ENCODE peak calls at places on chromosomes 2 and 18, in six cellular contexts. L, V, D, Z, R and B are unnamed samples.

GRCh38 chr2:78861546-78861945 is 164.0 kb upstream of the REG3G start:
- DNase-seq in Z (peak; percentile 3), D (peak; percentile 74), V (no peak), L (no peak), R (no peak), B (peak; percentile 9)

GRCh38 chr18:54119524-54120019 is 104.9 kb downstream of the MBD2 start:
- DNase-seq in Z (peak; percentile 81), L (peak; percentile 20), V (no peak), D (peak; percentile 88), R (peak; percentile 28), B (no peak)

GRCh38 chr18:36131692-36132483 is 2.2 kb downstream of the ELP2 start:
- DNase-seq in D (no peak), L (no peak), V (no peak), Z (no peak), R (no peak), B (no peak)

GRCh38 chr18:13539050-13539449 is 187.3 kb downstream of the FAM210A start:
- DNase-seq in R (peak; percentile 67), L (no peak), Z (no peak), V (no peak), D (no peak), B (no peak)

GRCh38 chr2:126798276-126799140 is 100.2 kb upstream of the TEX51 start:
- DNase-seq in L (no peak), Z (no peak), D (no peak), V (no peak), R (no peak), B (no peak)

GRCh38 chr2:33000986-33001385 is 54.2 kb downstream of the LTBP1 start:
- DNase-seq in R (no peak), D (no peak), V (no peak), Z (no peak), L (peak; percentile 55), B (no peak)

GRCh38 chr2:68878071-68878711 is 7.0 kb upstream of the BMP10 start:
- DNase-seq in V (no peak), L (no peak), Z (peak; percentile 24), R (no peak), D (no peak), B (no peak)

GRCh38 chr2:207165121-207166038 is at the start of gene KLF7:
- DNase-seq in D (peak; percentile 58), Z (peak; percentile 52), L (no peak), R (peak; percentile 33), V (peak; percentile 44), B (peak; percentile 38)

GRCh38 chr2:28394331-28394877 is 1.7 kb downstream of the FOSL2 start:
- DNase-seq in R (peak; percentile 76), V (peak; percentile 78), D (no peak), L (no peak), Z (peak; percentile 63), B (peak; percentile 61)

GRCh38 chr18:76528477-76529432 is 33.7 kb upstream of the ZNF516 start:
- DNase-seq in R (peak; percentile 25), Z (peak; percentile 75), V (no peak), D (peak; percentile 48), L (peak; percentile 55), B (peak; percentile 31)

GRCh38 chr2:152486048-152486736 is 151.2 kb downstream of the FMNL2 start:
- DNase-seq in R (peak; percentile 58), V (no peak), Z (no peak), L (no peak), D (no peak), B (no peak)

GRCh38 chr2:64876137-64876647 is 113.0 kb upstream of the SLC1A4 start:
- DNase-seq in D (peak; percentile 71), L (no peak), R (peak; percentile 63), Z (peak; percentile 88), V (no peak), B (no peak)

GRCh38 chr2:73776869-73777519 is 2.9 kb downstream of the DUSP11 start:
- DNase-seq in V (no peak), D (no peak), L (no peak), Z (no peak), R (no peak), B (no peak)

GRCh38 chr2:21317131-21317530 is 193.4 kb downstream of the TDRD15 start:
- DNase-seq in Z (peak; percentile 27), R (peak; percentile 54), V (no peak), L (no peak), D (peak; percentile 75), B (peak; percentile 22)

GRCh38 chr18:24185805-24186204 is 46.9 kb downstream of the CABYR start:
- DNase-seq in R (no peak), Z (peak; percentile 37), V (no peak), L (no peak), D (no peak), B (no peak)

GRCh38 chr2:26757873-26758789 is 6.0 kb upstream of the SLC35F6 start:
- DNase-seq in L (peak; percentile 98), D (peak; percentile 78), R (peak; percentile 51), Z (peak; percentile 99), V (peak; percentile 90), B (no peak)

GRCh38 chr2:166031054-166031453 is 77.5 kb upstream of the TTC21B start:
- DNase-seq in Z (no peak), L (no peak), D (peak; percentile 13), R (no peak), V (no peak), B (no peak)

GRCh38 chr2:239109041-239109915 is 261.4 kb downstream of the TWIST2 start:
- DNase-seq in Z (no peak), L (no peak), V (no peak), D (no peak), R (peak; percentile 52), B (no peak)

GRCh38 chr18:7565677-7566076 is 1.4 kb upstream of the PTPRM start:
- DNase-seq in R (no peak), V (no peak), Z (no peak), L (no peak), D (no peak), B (no peak)

GRCh38 chr18:34158881-34159690 is 65.6 kb downstream of the NOL4 start:
- DNase-seq in Z (peak; percentile 19), R (peak; percentile 17), D (peak; percentile 96), V (no peak), L (no peak), B (peak; percentile 62)

GRCh38 chr2:231795525-231796327 is 9.5 kb downstream of the COPS7B start:
- DNase-seq in L (peak; percentile 34), Z (peak; percentile 73), D (peak; percentile 56), V (peak; percentile 21), R (peak; percentile 90), B (peak; percentile 80)

GRCh38 chr2:181907635-181908034 is 16.1 kb downstream of the ITPRID2 start:
- DNase-seq in R (no peak), D (no peak), L (no peak), V (no peak), Z (no peak), B (no peak)

GRCh38 chr2:181911830-181912229 is 20.3 kb downstream of the ITPRID2 start:
- DNase-seq in D (no peak), R (no peak), Z (no peak), V (no peak), L (no peak), B (no peak)

GRCh38 chr2:181915096-181915495 is 23.6 kb downstream of the ITPRID2 start:
- DNase-seq in R (no peak), V (no peak), Z (no peak), D (no peak), L (no peak), B (no peak)

GRCh38 chr2:181907005-181907549 is 15.5 kb downstream of the ITPRID2 start:
- DNase-seq in L (no peak), R (no peak), V (no peak), Z (no peak), D (no peak), B (no peak)

GRCh38 chr2:181910028-181910763 is 18.7 kb downstream of the ITPRID2 start:
- DNase-seq in L (no peak), D (no peak), V (no peak), Z (no peak), R (no peak), B (no peak)
- H3K4me3 ChIP-seq in L (no peak overlapping the region), D (no peak overlapping the region), V (no peak overlapping the region), Z (no peak overlapping the region), R (no peak overlapping the region), B (peak overlapping the region; percentile 0)

GRCh38 chr2:217820066-217820819 is 182.6 kb downstream of the TNS1 start:
- DNase-seq in D (no peak), L (no peak), Z (peak; percentile 23), R (no peak), V (no peak), B (no peak)
- H3K27me3 ChIP-seq in D (no peaks in the 10 kb centered on the region), L (no peaks in the 10 kb centered on the region), Z (peaks cover 10% of the 10 kb centered on the region), R (no peaks in the 10 kb centered on the region), V (no peaks in the 10 kb centered on the region), B (no peaks in the 10 kb centered on the region)

GRCh38 chr18:60092073-60092472 is 192.3 kb downstream of the PMAIP1 start:
- DNase-seq in D (no peak), R (no peak), L (no peak), Z (peak; percentile 2), V (no peak), B (no peak)

GRCh38 chr18:60090170-60090569 is 190.4 kb downstream of the PMAIP1 start:
- DNase-seq in Z (peak; percentile 34), R (no peak), D (peak; percentile 65), V (no peak), L (no peak), B (no peak)
- TF ChIP-seq CTCF in Z (peak; percentile 19), R (no peak), D (peak; percentile 60), V (no peak), L (peak; percentile 16), B (no peak)

GRCh38 chr2:102109016-102109415 is 33.5 kb upstream of the IL1R1 start:
- DNase-seq in Z (peak; percentile 34), R (no peak), D (no peak), V (no peak), L (no peak), B (no peak)

GRCh38 chr2:102110168-102110567 is 32.4 kb upstream of the IL1R1 start:
- DNase-seq in Z (peak; percentile 32), R (no peak), V (no peak), L (no peak), D (no peak), B (no peak)

GRCh38 chr2:102106133-102106556 is 36.4 kb upstream of the IL1R1 start:
- DNase-seq in Z (peak; percentile 89), V (no peak), R (peak; percentile 48), D (no peak), L (no peak), B (no peak)

GRCh38 chr2:102110596-102111334 is 31.8 kb upstream of the IL1R1 start:
- DNase-seq in V (no peak), L (no peak), D (no peak), Z (peak; percentile 23), R (no peak), B (no peak)

DNA sequence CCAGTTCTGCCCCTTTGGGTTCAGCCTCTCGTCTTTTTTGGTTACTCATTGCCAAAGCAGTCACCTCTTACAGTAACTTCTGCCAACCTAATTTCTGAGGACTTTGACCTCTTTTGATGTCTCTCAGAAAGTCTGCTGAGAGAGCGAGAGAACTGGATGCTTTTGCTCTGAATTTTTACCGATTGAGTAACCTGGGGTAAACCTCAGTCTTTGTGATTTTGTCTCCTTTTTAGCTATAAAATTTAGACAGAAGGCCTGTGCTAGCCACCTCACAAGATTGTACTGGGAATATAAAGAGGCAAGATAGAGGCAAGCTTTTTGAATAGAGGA is 34.8 kb upstream of the IL1R1 start:
- DNase-seq in D (no peak), V (no peak), R (peak; percentile 39), L (no peak), Z (peak; percentile 57), B (no peak)
- H3K4me3 ChIP-seq in D (no peak overlapping the region), V (no peak overlapping the region), R (no peak overlapping the region), L (no peak overlapping the region), Z (no peak overlapping the region), B (no peak overlapping the region)

GRCh38 chr18:323253-323622 is 55.4 kb upstream of the THOC1 start:
- DNase-seq in Z (peak; percentile 42), D (no peak), R (no peak), L (no peak), V (no peak), B (no peak)
- H3K27me3 ChIP-seq in Z (no peaks in the 10 kb centered on the region), D (no peaks in the 10 kb centered on the region), R (no peaks in the 10 kb centered on the region), L (peaks cover 31% of the 10 kb centered on the region), V (no peaks in the 10 kb centered on the region), B (no peaks in the 10 kb centered on the region)